ENCODE peak calls at places on chromosomes 16 and 17, in eight cellular contexts. J is dorsolateral prefrontal cortex; P is AG10803; C is aorta; S is lower lobe of right lung; X is CD8-positive, alpha-beta memory T cell; R is CD4-positive, CD25-positive, alpha-beta regulatory T cell; Q is OCI-LY7. W is an unnamed sample.

GRCh38 chr16:24996301-24996700 is 18.9 kb downstream of the ARHGAP17 start:
- DNase-seq in S (no peak), J (no peak), C (no peak), P (no peak), X (no peak), R (no peak), Q (no peak), W (no peak)

GRCh38 chr16:27085182-27085581 is 18.5 kb downstream of the C16orf82 start:
- DNase-seq in X (no peak), R (no peak), Q (no peak), S (no peak), C (no peak), J (no peak), P (no peak), W (no peak)

GRCh38 chr16:79150128-79150527 is 450.4 kb downstream of the MAF start:
- DNase-seq in P (no peak), R (no peak), Q (no peak), C (no peak), J (no peak), X (no peak), S (no peak), W (no peak)

GRCh38 chr16:1688807-1689560 is 10.9 kb downstream of the JPT2 start:
- DNase-seq in S (peak), Q (no peak), P (no peak), R (no peak), C (peak), X (no peak), J (no peak), W (peak)

GRCh38 chr17:82366749-82367148 is 4.8 kb upstream of the UTS2R start:
- DNase-seq in Q (no peak), S (peak), C (no peak), J (no peak), X (no peak), R (no peak), P (no peak), W (no peak)

GRCh38 chr17:69773081-69773480 is 301.9 kb upstream of the KCNJ16 start:
- DNase-seq in C (no peak), P (no peak), R (no peak), S (no peak), X (no peak), J (no peak), Q (no peak), W (peak)

GRCh38 chr17:16977932-16978331 is 6.0 kb upstream of the TNFRSF13B start:
- DNase-seq in C (no peak), S (no peak), X (no peak), Q (no peak), J (no peak), P (peak), R (no peak), W (peak)

GRCh38 chr16:4505356-4506153 is 29.4 kb downstream of the HMOX2 start:
- DNase-seq in Q (peak), S (peak), P (no peak), C (peak), X (peak), J (no peak), R (peak), W (no peak)

GRCh38 chr17:68029512-68030215 is 5.9 kb upstream of the KPNA2 start:
- DNase-seq in R (no peak), X (no peak), Q (no peak), J (no peak), C (no peak), P (no peak), S (no peak), W (no peak)

GRCh38 chr16:82653550-82654511 is 27.1 kb downstream of the CDH13 start:
- DNase-seq in Q (peak), J (no peak), C (no peak), X (peak), R (peak), S (no peak), P (peak), W (peak)

GRCh38 chr16:2704166-2704982 is 15.7 kb downstream of the PRSS27 start:
- DNase-seq in X (no peak), C (no peak), Q (no peak), R (no peak), P (no peak), S (no peak), J (no peak), W (no peak)

GRCh38 chr17:29972277-29972676 is 30.8 kb downstream of the EFCAB5 start:
- DNase-seq in C (no peak), Q (no peak), J (no peak), P (no peak), S (no peak), X (no peak), R (no peak), W (no peak)

GRCh38 chr16:27468941-27469531 is 67.1 kb downstream of the IL21R start:
- DNase-seq in R (no peak), X (no peak), P (no peak), S (no peak), C (peak), J (no peak), Q (no peak), W (no peak)

GRCh38 chr16:86566601-86566965 is at the start of gene FOXC2:
- DNase-seq in J (no peak), S (peak), R (peak), P (peak), X (peak), Q (no peak), C (peak), W (peak)

GRCh38 chr16:81237282-81237681 is 1.2 kb upstream of the BCO1 start:
- DNase-seq in S (no peak), Q (no peak), P (peak), J (no peak), C (no peak), X (no peak), R (no peak), W (no peak)

GRCh38 chr17:13076905-13077304 is 59.1 kb upstream of the ELAC2 start:
- DNase-seq in P (peak), R (no peak), X (no peak), C (no peak), S (no peak), Q (no peak), J (no peak), W (no peak)

GRCh38 chr17:81399481-81400153 is 4.4 kb downstream of the BAHCC1 start:
- DNase-seq in X (no peak), Q (no peak), C (no peak), J (no peak), S (no peak), R (no peak), P (no peak), W (peak)

GRCh38 chr17:77186141-77186604 is 45.4 kb downstream of the SEC14L1 start:
- DNase-seq in J (peak), Q (peak), S (no peak), X (peak), R (peak), P (no peak), C (no peak), W (no peak)

GRCh38 chr16:4309102-4309832 is 6.6 kb upstream of the GLIS2 start:
- DNase-seq in P (no peak), S (no peak), R (no peak), Q (peak), C (no peak), J (no peak), X (no peak), W (no peak)

GRCh38 chr17:28189667-28190066 is 129.3 kb upstream of the TMEM97 start:
- DNase-seq in C (no peak), R (no peak), X (no peak), P (no peak), S (no peak), Q (no peak), J (no peak), W (peak)

GRCh38 chr16:22235839-22236745 is 30.0 kb downstream of the EEF2K start:
- DNase-seq in X (no peak), R (no peak), C (no peak), J (no peak), S (no peak), P (peak), Q (no peak), W (peak)

GRCh38 chr17:40551874-40552768 is 13.2 kb downstream of the CCR7 start:
- DNase-seq in J (peak), C (peak), X (no peak), P (peak), Q (no peak), R (no peak), S (peak), W (peak)
- H3K4me3 ChIP-seq in J (peak), C (no peak), X (no peak), P (peak), Q (no peak), R (no peak), S (no peak), W (peak)

DNA sequence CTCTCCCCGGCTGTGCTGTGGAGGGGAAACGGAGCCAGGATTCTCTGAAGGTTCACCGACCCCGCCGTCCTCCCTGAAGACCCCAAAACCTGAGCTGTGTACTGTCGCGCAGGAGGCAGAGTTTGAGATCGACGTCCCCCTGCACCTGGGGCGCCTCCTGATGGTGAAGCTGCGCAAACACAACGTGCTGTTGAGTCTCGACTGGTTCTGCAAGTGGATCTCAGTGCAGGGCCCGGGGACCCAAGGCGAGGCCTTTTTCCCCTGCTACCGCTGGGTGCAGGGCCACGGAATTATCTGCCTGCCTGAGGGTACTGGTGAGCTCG is 62.6 kb upstream of the TEKT1 start:
- DNase-seq in C (no peak), R (peak), Q (peak), S (no peak), J (no peak), X (no peak), P (no peak), W (peak)
- H3K4me3 ChIP-seq in C (no peak), R (no peak), Q (no peak), S (no peak), J (peak), X (no peak), P (no peak), W (no peak)

GRCh38 chr16:57997528-57998265 is 2.8 kb downstream of the ZNF319 start:
- DNase-seq in P (no peak), S (peak), C (no peak), R (no peak), X (no peak), Q (no peak), J (no peak), W (no peak)

GRCh38 chr16:57999971-58000705 is at the start of gene ZNF319:
- DNase-seq in S (peak), J (no peak), Q (peak), X (no peak), C (no peak), P (peak), R (no peak), W (no peak)

GRCh38 chr16:57998484-57998883 is 2.0 kb downstream of the ZNF319 start:
- DNase-seq in S (peak), P (peak), Q (no peak), R (peak), X (peak), C (no peak), J (no peak), W (peak)

GRCh38 chr16:57999366-57999970 is 1.0 kb downstream of the ZNF319 start:
- DNase-seq in R (peak), Q (peak), S (peak), X (peak), P (peak), J (no peak), C (no peak), W (peak)

GRCh38 chr16:57998992-57999365 is 1.5 kb downstream of the ZNF319 start:
- DNase-seq in X (no peak), R (no peak), S (peak), C (no peak), P (no peak), J (no peak), Q (no peak), W (peak)
- H3K4me3 ChIP-seq in X (peak), R (peak), S (peak), C (no peak), P (peak), J (peak), Q (peak), W (no peak)

GRCh38 chr17:1958134-1958881 is 66.8 kb downstream of the RTN4RL1 start:
- DNase-seq in R (no peak), X (no peak), S (no peak), C (no peak), P (peak), J (no peak), Q (no peak), W (peak)
- H3K4me3 ChIP-seq in R (no peak), X (no peak), S (no peak), C (no peak), P (no peak), J (no peak), Q (no peak), W (no peak)

DNA sequence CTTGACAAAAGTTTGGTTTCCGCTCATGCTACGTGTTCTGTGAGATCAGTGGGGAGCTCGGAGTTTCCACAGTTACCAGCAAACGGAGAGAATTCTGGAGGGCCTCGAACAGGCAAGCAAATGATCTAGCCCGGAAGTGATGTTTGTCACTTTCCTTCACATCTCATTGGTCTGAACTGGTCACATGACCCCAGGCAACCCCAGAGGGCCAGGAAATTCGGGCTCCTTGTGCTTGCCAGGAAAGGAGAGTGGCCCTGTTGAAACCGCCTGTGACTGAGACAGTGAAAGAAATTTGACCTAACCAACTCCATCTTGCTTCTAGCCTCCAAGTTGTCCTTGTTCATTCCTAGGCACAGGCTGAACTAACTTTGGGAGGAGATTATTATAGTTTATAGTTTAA is 23.0 kb downstream of the SPPL2C start:
- DNase-seq in J (no peak), C (no peak), Q (no peak), X (no peak), R (no peak), S (no peak), P (no peak), W (no peak)
- H3K4me3 ChIP-seq in J (no peak), C (no peak), Q (no peak), X (no peak), R (no peak), S (no peak), P (no peak), W (no peak)

GRCh38 chr17:5793157-5793556 is 208.8 kb upstream of the NLRP1 start:
- DNase-seq in P (no peak), R (no peak), X (no peak), C (no peak), J (no peak), Q (no peak), S (no peak), W (no peak)
- H3K4me3 ChIP-seq in P (no peak), R (no peak), X (no peak), C (no peak), J (no peak), Q (no peak), S (no peak), W (no peak)